ENCODE peak calls at places on chromosomes 5 and 9, in seven cellular contexts. One of them, this sample, is unnamed.

GRCh38 chr5:157543825-157544622 is 31.6 kb downstream of the ADAM19 start:
- DNase-seq in astrocyte of the spinal cord: peak; percentile 78
- DNase-seq in HCT116: no peak
- DNase-seq in GM12865: no peak
- DNase-seq in A549: no peak
- DNase-seq in cardiac muscle cell: peak; percentile 83
- DNase-seq in LNCaP clone FGC: peak; percentile 26
- DNase-seq in this sample: no peak

GRCh38 chr9:94802795-94803194 is 76.3 kb downstream of the AOPEP start:
- DNase-seq in astrocyte of the spinal cord: peak; percentile 95
- DNase-seq in HCT116: no peak
- DNase-seq in LNCaP clone FGC: no peak
- DNase-seq in cardiac muscle cell: no peak
- DNase-seq in GM12865: peak; percentile 76
- DNase-seq in A549: no peak
- DNase-seq in this sample: peak; percentile 57

GRCh38 chr9:32251539-32251938 is 132.9 kb upstream of the ACO1 start:
- DNase-seq in GM12865: peak; percentile 64
- DNase-seq in HCT116: peak; percentile 24
- DNase-seq in cardiac muscle cell: peak; percentile 74
- DNase-seq in A549: peak; percentile 22
- DNase-seq in astrocyte of the spinal cord: peak; percentile 49
- DNase-seq in LNCaP clone FGC: peak; percentile 63
- DNase-seq in this sample: peak; percentile 65

GRCh38 chr5:125410501-125411162 is 664.2 kb upstream of the ZNF608 start:
- DNase-seq in GM12865: peak; percentile 18
- DNase-seq in A549: no peak
- DNase-seq in cardiac muscle cell: peak; percentile 59
- DNase-seq in LNCaP clone FGC: no peak
- DNase-seq in HCT116: no peak
- DNase-seq in astrocyte of the spinal cord: peak; percentile 86
- DNase-seq in this sample: no peak

GRCh38 chr5:77211013-77211690 is 672 bp downstream of the PDE8B start:
- DNase-seq in HCT116: no peak
- DNase-seq in A549: no peak
- DNase-seq in GM12865: no peak
- DNase-seq in LNCaP clone FGC: no peak
- DNase-seq in cardiac muscle cell: no peak
- DNase-seq in astrocyte of the spinal cord: no peak
- DNase-seq in this sample: peak; percentile 32

GRCh38 chr5:32578362-32578761 is 7.0 kb upstream of the SUB1 start:
- DNase-seq in astrocyte of the spinal cord: no peak
- DNase-seq in A549: no peak
- DNase-seq in HCT116: no peak
- DNase-seq in LNCaP clone FGC: no peak
- DNase-seq in GM12865: no peak
- DNase-seq in cardiac muscle cell: no peak
- DNase-seq in this sample: no peak

GRCh38 chr5:113546711-113547159 is 33.2 kb downstream of the YTHDC2 start:
- DNase-seq in HCT116: no peak
- DNase-seq in GM12865: no peak
- DNase-seq in cardiac muscle cell: peak; percentile 52
- DNase-seq in astrocyte of the spinal cord: peak; percentile 78
- DNase-seq in LNCaP clone FGC: no peak
- DNase-seq in A549: no peak
- DNase-seq in this sample: no peak

GRCh38 chr5:33827335-33827734 is 64.5 kb downstream of the ADAMTS12 start:
- DNase-seq in cardiac muscle cell: no peak
- DNase-seq in A549: no peak
- DNase-seq in astrocyte of the spinal cord: no peak
- DNase-seq in LNCaP clone FGC: no peak
- DNase-seq in GM12865: no peak
- DNase-seq in HCT116: no peak
- DNase-seq in this sample: no peak

GRCh38 chr9:34986541-34987047 is 3.0 kb upstream of the DNAJB5 start:
- DNase-seq in A549: no peak
- DNase-seq in HCT116: no peak
- DNase-seq in LNCaP clone FGC: no peak
- DNase-seq in cardiac muscle cell: peak; percentile 36
- DNase-seq in GM12865: peak; percentile 77
- DNase-seq in astrocyte of the spinal cord: peak; percentile 18
- DNase-seq in this sample: no peak

GRCh38 chr9:4740623-4741364 is at the start of gene AK3:
- DNase-seq in GM12865: peak; percentile 96
- DNase-seq in cardiac muscle cell: peak; percentile 91
- DNase-seq in A549: peak; percentile 89
- DNase-seq in LNCaP clone FGC: no peak
- DNase-seq in HCT116: peak; percentile 44
- DNase-seq in astrocyte of the spinal cord: peak; percentile 89
- DNase-seq in this sample: peak; percentile 98

DNA sequence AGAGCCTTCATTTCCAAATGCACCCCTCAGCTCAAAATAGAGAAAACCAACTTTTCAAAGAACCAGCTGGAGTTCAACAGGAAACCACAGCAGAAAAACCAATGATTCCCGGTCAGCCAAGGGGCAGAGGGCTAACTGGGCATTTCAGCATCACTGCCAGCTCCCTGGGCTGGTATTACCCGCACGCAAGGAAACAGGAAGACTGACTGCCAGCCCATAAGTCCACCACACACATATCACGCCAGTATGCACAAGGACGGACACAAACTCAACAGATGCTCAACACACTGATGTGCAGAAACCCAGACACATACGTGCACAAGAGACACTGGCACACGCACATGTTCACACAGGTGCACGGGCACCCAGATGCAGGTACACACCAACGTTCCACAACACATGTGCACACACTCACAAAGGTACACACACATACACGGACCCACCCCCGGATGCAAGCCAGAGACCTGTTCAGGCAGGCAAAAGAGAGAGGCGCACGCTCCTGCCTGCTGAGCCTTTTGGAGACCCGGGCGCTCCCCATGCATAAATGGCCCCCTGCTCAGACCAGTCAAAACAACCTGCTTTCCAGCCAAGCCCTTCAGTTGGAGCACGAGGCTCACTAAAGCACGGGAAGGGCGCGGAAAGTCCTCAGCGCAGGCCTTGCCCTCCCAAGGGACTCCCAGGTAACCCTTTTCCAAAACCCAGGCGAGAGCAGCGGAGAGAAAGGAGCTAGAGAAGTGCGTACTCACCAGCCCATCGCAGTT is 2.1 kb downstream of the ADAMTS2 start:
- DNase-seq in HCT116: no peak
- DNase-seq in A549: no peak
- DNase-seq in cardiac muscle cell: no peak
- DNase-seq in GM12865: no peak
- DNase-seq in astrocyte of the spinal cord: no peak
- DNase-seq in LNCaP clone FGC: no peak
- DNase-seq in this sample: no peak
- TF ChIP-seq CTCF in HCT116: no peak
- TF ChIP-seq CTCF in A549: no peak
- TF ChIP-seq CTCF in cardiac muscle cell: no peak
- TF ChIP-seq CTCF in GM12865: no peak
- TF ChIP-seq CTCF in astrocyte of the spinal cord: no peak
- TF ChIP-seq CTCF in LNCaP clone FGC: no peak
- TF ChIP-seq CTCF in this sample: no peak

DNA sequence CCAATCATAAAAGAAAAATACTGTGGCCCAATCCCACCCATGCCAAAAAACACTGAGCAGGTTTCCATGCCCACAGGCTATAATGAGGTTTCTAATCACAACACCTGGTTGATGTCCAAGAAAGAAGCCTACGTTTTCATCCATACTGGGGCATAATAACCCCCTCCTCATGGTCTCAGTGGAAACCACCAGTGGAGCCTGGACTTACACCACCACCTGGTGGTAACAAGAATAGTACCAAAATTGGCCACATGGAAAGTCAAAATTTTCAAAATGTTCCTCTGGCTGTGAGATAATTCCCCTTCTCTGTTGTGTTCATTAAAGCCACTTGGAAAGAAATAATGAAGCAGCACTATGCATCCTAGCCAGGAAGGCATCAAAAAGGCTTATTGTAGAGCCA is 687.3 kb upstream of the ST8SIA4 start:
- DNase-seq in astrocyte of the spinal cord: no peak
- DNase-seq in GM12865: peak; percentile 5
- DNase-seq in LNCaP clone FGC: no peak
- DNase-seq in HCT116: peak; percentile 12
- DNase-seq in cardiac muscle cell: no peak
- DNase-seq in A549: no peak
- DNase-seq in this sample: no peak
- TF ChIP-seq CTCF in astrocyte of the spinal cord: peak; percentile 35
- TF ChIP-seq CTCF in GM12865: peak; percentile 39
- TF ChIP-seq CTCF in LNCaP clone FGC: peak; percentile 53
- TF ChIP-seq CTCF in HCT116: peak; percentile 32
- TF ChIP-seq CTCF in cardiac muscle cell: no peak
- TF ChIP-seq CTCF in A549: peak; percentile 22
- TF ChIP-seq CTCF in this sample: no peak

GRCh38 chr5:16808021-16808420 is 128.1 kb downstream of the MYO10 start:
- DNase-seq in astrocyte of the spinal cord: no peak
- DNase-seq in LNCaP clone FGC: no peak
- DNase-seq in GM12865: no peak
- DNase-seq in cardiac muscle cell: no peak
- DNase-seq in HCT116: no peak
- DNase-seq in A549: no peak
- DNase-seq in this sample: no peak

GRCh38 chr5:16806691-16807433 is 129.2 kb downstream of the MYO10 start:
- DNase-seq in A549: no peak
- DNase-seq in HCT116: no peak
- DNase-seq in astrocyte of the spinal cord: no peak
- DNase-seq in cardiac muscle cell: peak; percentile 41
- DNase-seq in LNCaP clone FGC: no peak
- DNase-seq in GM12865: no peak
- DNase-seq in this sample: no peak

GRCh38 chr5:16803831-16804230 is 132.3 kb downstream of the MYO10 start:
- DNase-seq in astrocyte of the spinal cord: no peak
- DNase-seq in LNCaP clone FGC: no peak
- DNase-seq in GM12865: no peak
- DNase-seq in HCT116: peak; percentile 80
- DNase-seq in cardiac muscle cell: no peak
- DNase-seq in A549: no peak
- DNase-seq in this sample: no peak

GRCh38 chr5:16807475-16807874 is 128.6 kb downstream of the MYO10 start:
- DNase-seq in LNCaP clone FGC: no peak
- DNase-seq in astrocyte of the spinal cord: no peak
- DNase-seq in A549: no peak
- DNase-seq in HCT116: no peak
- DNase-seq in GM12865: no peak
- DNase-seq in cardiac muscle cell: no peak
- DNase-seq in this sample: no peak

GRCh38 chr5:16805478-16805877 is 130.6 kb downstream of the MYO10 start:
- DNase-seq in HCT116: no peak
- DNase-seq in cardiac muscle cell: no peak
- DNase-seq in A549: no peak
- DNase-seq in astrocyte of the spinal cord: no peak
- DNase-seq in LNCaP clone FGC: no peak
- DNase-seq in GM12865: no peak
- DNase-seq in this sample: no peak
- TF ChIP-seq CTCF in HCT116: no peak
- TF ChIP-seq CTCF in cardiac muscle cell: no peak
- TF ChIP-seq CTCF in A549: no peak
- TF ChIP-seq CTCF in astrocyte of the spinal cord: no peak
- TF ChIP-seq CTCF in LNCaP clone FGC: no peak
- TF ChIP-seq CTCF in GM12865: no peak
- TF ChIP-seq CTCF in this sample: no peak

GRCh38 chr5:150613991-150614650 is 26.3 kb upstream of the SYNPO start:
- DNase-seq in HCT116: no peak
- DNase-seq in LNCaP clone FGC: no peak
- DNase-seq in A549: no peak
- DNase-seq in cardiac muscle cell: no peak
- DNase-seq in astrocyte of the spinal cord: no peak
- DNase-seq in GM12865: no peak
- DNase-seq in this sample: no peak
- TF ChIP-seq CTCF in HCT116: no peak
- TF ChIP-seq CTCF in LNCaP clone FGC: peak; percentile 12
- TF ChIP-seq CTCF in A549: no peak
- TF ChIP-seq CTCF in cardiac muscle cell: peak; percentile 35
- TF ChIP-seq CTCF in astrocyte of the spinal cord: peak; percentile 26
- TF ChIP-seq CTCF in GM12865: peak; percentile 27
- TF ChIP-seq CTCF in this sample: no peak

GRCh38 chr9:105959491-105959890 is 265.1 kb downstream of the TMEM38B start:
- DNase-seq in GM12865: no peak
- DNase-seq in cardiac muscle cell: no peak
- DNase-seq in LNCaP clone FGC: no peak
- DNase-seq in A549: no peak
- DNase-seq in astrocyte of the spinal cord: no peak
- DNase-seq in HCT116: no peak
- DNase-seq in this sample: no peak

GRCh38 chr9:105954517-105954916 is 260.2 kb downstream of the TMEM38B start:
- DNase-seq in astrocyte of the spinal cord: no peak
- DNase-seq in LNCaP clone FGC: no peak
- DNase-seq in cardiac muscle cell: no peak
- DNase-seq in HCT116: no peak
- DNase-seq in GM12865: no peak
- DNase-seq in A549: no peak
- DNase-seq in this sample: no peak

GRCh38 chr9:105957830-105958229 is 263.5 kb downstream of the TMEM38B start:
- DNase-seq in HCT116: no peak
- DNase-seq in cardiac muscle cell: no peak
- DNase-seq in LNCaP clone FGC: no peak
- DNase-seq in astrocyte of the spinal cord: peak; percentile 15
- DNase-seq in A549: no peak
- DNase-seq in GM12865: no peak
- DNase-seq in this sample: no peak

GRCh38 chr9:105963700-105964099 is 269.4 kb downstream of the TMEM38B start:
- DNase-seq in HCT116: no peak
- DNase-seq in A549: no peak
- DNase-seq in astrocyte of the spinal cord: no peak
- DNase-seq in LNCaP clone FGC: no peak
- DNase-seq in GM12865: no peak
- DNase-seq in cardiac muscle cell: no peak
- DNase-seq in this sample: no peak

GRCh38 chr9:105958587-105958986 is 264.2 kb downstream of the TMEM38B start:
- DNase-seq in cardiac muscle cell: no peak
- DNase-seq in astrocyte of the spinal cord: no peak
- DNase-seq in GM12865: no peak
- DNase-seq in HCT116: no peak
- DNase-seq in LNCaP clone FGC: no peak
- DNase-seq in A549: no peak
- DNase-seq in this sample: no peak
- TF ChIP-seq CTCF in cardiac muscle cell: no peak
- TF ChIP-seq CTCF in astrocyte of the spinal cord: no peak
- TF ChIP-seq CTCF in GM12865: no peak
- TF ChIP-seq CTCF in HCT116: no peak
- TF ChIP-seq CTCF in LNCaP clone FGC: peak; percentile 32
- TF ChIP-seq CTCF in A549: no peak
- TF ChIP-seq CTCF in this sample: no peak

GRCh38 chr9:129362287-129363098 is 184.4 kb upstream of the IER5L start:
- DNase-seq in astrocyte of the spinal cord: no peak
- DNase-seq in cardiac muscle cell: no peak
- DNase-seq in HCT116: no peak
- DNase-seq in GM12865: no peak
- DNase-seq in LNCaP clone FGC: peak; percentile 54
- DNase-seq in A549: no peak
- DNase-seq in this sample: no peak
- TF ChIP-seq CTCF in astrocyte of the spinal cord: no peak
- TF ChIP-seq CTCF in cardiac muscle cell: no peak
- TF ChIP-seq CTCF in HCT116: no peak
- TF ChIP-seq CTCF in GM12865: no peak
- TF ChIP-seq CTCF in LNCaP clone FGC: peak; percentile 43
- TF ChIP-seq CTCF in A549: no peak
- TF ChIP-seq CTCF in this sample: no peak

GRCh38 chr9:128438343-128439109 is 17.3 kb upstream of the ODF2 start:
- DNase-seq in GM12865: peak; percentile 77
- DNase-seq in cardiac muscle cell: peak; percentile 93
- DNase-seq in astrocyte of the spinal cord: peak; percentile 63
- DNase-seq in HCT116: no peak
- DNase-seq in LNCaP clone FGC: peak; percentile 39
- DNase-seq in A549: peak; percentile 76
- DNase-seq in this sample: peak; percentile 90
- TF ChIP-seq CTCF in GM12865: peak; percentile 97
- TF ChIP-seq CTCF in cardiac muscle cell: peak; percentile 94
- TF ChIP-seq CTCF in astrocyte of the spinal cord: peak; percentile 93
- TF ChIP-seq CTCF in HCT116: peak; percentile 67
- TF ChIP-seq CTCF in LNCaP clone FGC: peak; percentile 95
- TF ChIP-seq CTCF in A549: peak; percentile 81
- TF ChIP-seq CTCF in this sample: peak; percentile 96